ENCODE peak calls at places on chromosomes 16 and 17, in seven cellular contexts. R is NCI-H1930, W is HEK293T, Z is AG04450, O is LHCN-M2, M is psoas muscle, H is gastrocnemius medialis. D is an unnamed sample.

GRCh38 chr16:45454-45853 is 8.0 kb downstream of the POLR3K start:
- DNase-seq in R (no peak), W (no peak), Z (no peak), O (no peak), M (no peak), H (no peak), D (no peak)

GRCh38 chr17:31391496-31391949 is at the start of gene RAB11FIP4:
- DNase-seq in R (peak; percentile 17), W (peak; percentile 44), Z (no peak), O (no peak), M (no peak), H (no peak), D (no peak)

GRCh38 chr17:50914510-50914849 is 48.3 kb upstream of the TOB1 start:
- DNase-seq in R (no peak), W (no peak), Z (no peak), O (no peak), M (no peak), H (no peak), D (no peak)

GRCh38 chr17:44598329-44598728 is 41.0 kb downstream of the FZD2 start:
- DNase-seq in R (no peak), W (no peak), Z (no peak), O (no peak), M (no peak), H (no peak), D (no peak)

GRCh38 chr17:32622540-32622939 is 135.7 kb downstream of the CDK5R1 start:
- DNase-seq in R (no peak), W (no peak), Z (no peak), O (no peak), M (no peak), H (no peak), D (no peak)

GRCh38 chr17:79624658-79625478 is 14.0 kb upstream of the RBFOX3 start:
- DNase-seq in R (no peak), W (no peak), Z (no peak), O (no peak), M (peak; percentile 21), H (no peak), D (no peak)

GRCh38 chr16:51621610-51622009 is 470.5 kb upstream of the SALL1 start:
- DNase-seq in R (no peak), W (no peak), Z (no peak), O (no peak), M (no peak), H (no peak), D (no peak)

GRCh38 chr16:56972898-56973689 is 11.3 kb downstream of the CETP start:
- DNase-seq in R (no peak), W (no peak), Z (no peak), O (no peak), M (peak; percentile 26), H (no peak), D (no peak)

GRCh38 chr17:82320956-82321927 is 3.8 kb upstream of the CD7 start:
- DNase-seq in R (peak; percentile 47), W (peak; percentile 78), Z (no peak), O (no peak), M (no peak), H (no peak), D (no peak)

GRCh38 chr17:61698244-61698643 is 107.2 kb upstream of the NACA2 start:
- DNase-seq in R (no peak), W (no peak), Z (no peak), O (no peak), M (no peak), H (no peak), D (no peak)

GRCh38 chr16:20740007-20740883 is 1.4 kb downstream of the THUMPD1 start:
- DNase-seq in R (no peak), W (no peak), Z (no peak), O (peak; percentile 19), M (no peak), H (no peak), D (no peak)

GRCh38 chr17:9343513-9343912 is 232.1 kb downstream of the STX8 start:
- DNase-seq in R (no peak), W (peak; percentile 19), Z (no peak), O (no peak), M (no peak), H (no peak), D (peak; percentile 38)

GRCh38 chr16:67216612-67217490 is 10.1 kb upstream of the TMEM208 start:
- DNase-seq in R (no peak), W (no peak), Z (no peak), O (no peak), M (no peak), H (peak; percentile 43), D (no peak)

GRCh38 chr17:9074106-9074505 is 52.8 kb downstream of the NTN1 start:
- DNase-seq in R (no peak), W (no peak), Z (no peak), O (no peak), M (peak; percentile 67), H (peak; percentile 25), D (no peak)

GRCh38 chr16:10584956-10585561 is 4.7 kb upstream of the EMP2 start:
- DNase-seq in R (no peak), W (no peak), Z (no peak), O (peak; percentile 65), M (no peak), H (no peak), D (no peak)

GRCh38 chr17:80025140-80025539 is 10.5 kb downstream of the TBC1D16 start:
- DNase-seq in R (no peak), W (no peak), Z (no peak), O (peak; percentile 95), M (no peak), H (peak; percentile 46), D (no peak)

GRCh38 chr16:11677451-11677951 is 9.2 kb downstream of the SNN start:
- DNase-seq in R (no peak), W (no peak), Z (no peak), O (peak; percentile 49), M (no peak), H (peak; percentile 78), D (no peak)

GRCh38 chr16:89709716-89710480 is 8.4 kb upstream of the SPATA2L start:
- DNase-seq in R (no peak), W (no peak), Z (no peak), O (no peak), M (no peak), H (no peak), D (no peak)

GRCh38 chr16:86951831-86952598 is 365.2 kb downstream of the C16orf95 start:
- DNase-seq in R (no peak), W (no peak), Z (peak; percentile 87), O (peak; percentile 100), M (peak; percentile 55), H (peak; percentile 50), D (no peak)

GRCh38 chr17:38585056-38585804 is 20.5 kb downstream of the SRCIN1 start:
- DNase-seq in R (no peak), W (no peak), Z (no peak), O (no peak), M (no peak), H (no peak), D (no peak)

D was measured in NT2/D1.